ENCODE peak calls at places on chromosomes 7 and 10, in five cellular contexts. H, M, K, Z and S are unnamed samples.

GRCh38 chr7:18761046-18761445 is 265.5 kb downstream of the HDAC9 start:
- DNase-seq in M (no peak), K (no peak), H (no peak), Z (no peak), S (no peak)

GRCh38 chr10:566241-566885 is 123.1 kb downstream of the DIP2C start:
- DNase-seq in H (no peak), M (no peak), K (no peak), Z (no peak), S (no peak)

GRCh38 chr7:87213801-87214200 is 5.7 kb downstream of the TMEM243 start:
- DNase-seq in K (no peak), Z (no peak), M (no peak), H (no peak), S (no peak)

GRCh38 chr10:43420369-43421200 is 11.6 kb upstream of the HNRNPF start:
- DNase-seq in K (no peak), Z (peak; percentile 65), M (no peak), H (peak; percentile 92), S (peak; percentile 54)

GRCh38 chr10:86342111-86342863 is 24.3 kb downstream of the GRID1 start:
- DNase-seq in K (no peak), Z (no peak), M (no peak), H (no peak), S (no peak)

GRCh38 chr7:52273685-52274610 is 761.5 kb upstream of the POM121L12 start:
- DNase-seq in M (no peak), Z (no peak), H (peak; percentile 15), K (no peak), S (no peak)

GRCh38 chr7:47349401-47349800 is 232.5 kb downstream of the TNS3 start:
- DNase-seq in K (no peak), H (no peak), Z (no peak), M (no peak), S (no peak)

GRCh38 chr10:43926371-43926770 is 277.7 kb upstream of the ZNF32 start:
- DNase-seq in K (no peak), Z (no peak), M (no peak), H (no peak), S (no peak)

GRCh38 chr7:123612024-123612423 is 10.4 kb downstream of the ASB15 start:
- DNase-seq in H (no peak), K (no peak), M (no peak), Z (no peak), S (no peak)

GRCh38 chr10:3548702-3549101 is 236.3 kb downstream of the KLF6 start:
- DNase-seq in M (no peak), Z (no peak), K (no peak), H (no peak), S (no peak)